ENCODE peak calls at places on chromosomes 1 and 21, in six cellular contexts. L, K, C, B, S and Y are unnamed samples.

GRCh38 chr21:27756191-27756590 is 789.3 kb upstream of the ADAMTS5 start:
- DNase-seq in L (no peak), K (no peak), C (no peak), B (no peak), S (no peak), Y (no peak)

GRCh38 chr1:35844826-35845225 is 37.0 kb downstream of the AGO4 start:
- DNase-seq in L (no peak), K (peak), C (no peak), B (no peak), S (no peak), Y (no peak)

GRCh38 chr1:225044258-225044657 is 114.8 kb downstream of the DNAH14 start:
- DNase-seq in L (no peak), K (no peak), C (no peak), B (peak), S (no peak), Y (no peak)

GRCh38 chr1:12342261-12343003 is 112.6 kb downstream of the VPS13D start:
- DNase-seq in L (no peak), K (no peak), C (no peak), B (no peak), S (no peak), Y (no peak)

GRCh38 chr1:53681647-53682368 is 57.2 kb downstream of the GLIS1 start:
- DNase-seq in L (peak), K (no peak), C (peak), B (no peak), S (peak), Y (no peak)

GRCh38 chr1:55673416-55673815 is 458.3 kb upstream of the USP24 start:
- DNase-seq in L (no peak), K (no peak), C (no peak), B (no peak), S (no peak), Y (no peak)

GRCh38 chr1:51264470-51264869 is 28.4 kb downstream of the RNF11 start:
- DNase-seq in L (no peak), K (peak), C (no peak), B (peak), S (no peak), Y (no peak)

GRCh38 chr1:208228026-208228425 is 16.2 kb downstream of the PLXNA2 start:
- DNase-seq in L (no peak), K (no peak), C (no peak), B (no peak), S (no peak), Y (no peak)

GRCh38 chr1:155173478-155174333 is at the start of gene TRIM46:
- DNase-seq in L (peak), K (peak), C (peak), B (no peak), S (peak), Y (peak)

GRCh38 chr1:21539933-21540332 is 30.7 kb downstream of the ALPL start:
- DNase-seq in L (no peak), K (no peak), C (peak), B (no peak), S (no peak), Y (peak)

GRCh38 chr1:77832889-77833288 is 53.4 kb downstream of the MIGA1 start:
- DNase-seq in L (no peak), K (peak), C (no peak), B (peak), S (no peak), Y (no peak)

GRCh38 chr1:160062134-160062533 is 7.8 kb downstream of the KCNJ10 start:
- DNase-seq in L (no peak), K (peak), C (no peak), B (no peak), S (no peak), Y (peak)

GRCh38 chr1:112696578-112697320 is 10.2 kb downstream of the RHOC start:
- DNase-seq in L (no peak), K (no peak), C (no peak), B (no peak), S (no peak), Y (no peak)

GRCh38 chr1:93681549-93682412 is at the start of gene BCAR3:
- DNase-seq in L (peak), K (peak), C (peak), B (no peak), S (no peak), Y (peak)

GRCh38 chr1:145962157-145963102 is 1.9 kb downstream of the ANKRD34A start:
- DNase-seq in L (peak), K (peak), C (peak), B (no peak), S (peak), Y (peak)

GRCh38 chr1:56194911-56195310 is 384.5 kb downstream of the PLPP3 start:
- DNase-seq in L (no peak), K (no peak), C (no peak), B (no peak), S (no peak), Y (no peak)

GRCh38 chr1:31745898-31746668 is 18.1 kb downstream of the ADGRB2 start:
- DNase-seq in L (no peak), K (no peak), C (no peak), B (no peak), S (no peak), Y (no peak)

GRCh38 chr1:200673952-200674823 is 4.5 kb upstream of the DDX59 start:
- DNase-seq in L (no peak), K (no peak), C (no peak), B (no peak), S (no peak), Y (no peak)